ENCODE peak calls at places on chromosomes 6 and 20, in four cellular contexts. W is fibroblast of pulmonary artery, L is suprapubic skin, T is tibial artery. R is an unnamed sample.

GRCh38 chr6:2715737-2716136 is 35.0 kb downstream of the MYLK4 start:
- DNase-seq in W (no peak), L (no peak), T (no peak), R (no peak)

GRCh38 chr6:41200901-41201783 is at the start of gene TREML2:
- DNase-seq in W (no peak), T (no peak), L (no peak), R (no peak)

GRCh38 chr6:80607814-80608391 is 501.4 kb downstream of the BCKDHB start:
- DNase-seq in W (peak; percentile 93), T (no peak), L (no peak), R (no peak)

GRCh38 chr6:2918936-2919335 is 15.8 kb upstream of the SERPINB9 start:
- DNase-seq in W (no peak), L (no peak), T (no peak), R (no peak)

GRCh38 chr20:41044409-41045062 is 15.9 kb downstream of the TOP1 start:
- DNase-seq in W (no peak), L (no peak), T (no peak), R (no peak)

GRCh38 chr6:18415671-18416340 is 28.7 kb downstream of the RNF144B start:
- DNase-seq in L (no peak), W (no peak), T (no peak), R (no peak)

GRCh38 chr6:114100421-114100820 is 129.5 kb upstream of the HDAC2 start:
- DNase-seq in W (peak; percentile 21), T (no peak), L (no peak), R (no peak)

GRCh38 chr20:57683876-57684275 is 25.9 kb downstream of the PMEPA1 start:
- DNase-seq in T (no peak), W (no peak), L (no peak), R (no peak)

GRCh38 chr6:167746377-167747151 is 80.1 kb upstream of the AFDN start:
- DNase-seq in W (no peak), T (no peak), L (no peak), R (no peak)

GRCh38 chr20:9926476-9926875 is 87.6 kb upstream of the PAK5 start:
- DNase-seq in L (no peak), W (no peak), T (no peak), R (no peak)

GRCh38 chr6:75143186-75143585 is 62.7 kb downstream of the COL12A1 start:
- DNase-seq in T (no peak), W (peak; percentile 38), L (no peak), R (no peak)

GRCh38 chr6:63745784-63746183 is 110.2 kb downstream of the PHF3 start:
- DNase-seq in T (no peak), L (no peak), W (no peak), R (no peak)

GRCh38 chr20:50438986-50439407 is 71.2 kb upstream of the PTPN1 start:
- DNase-seq in W (no peak), L (no peak), T (peak; percentile 56), R (no peak)

GRCh38 chr6:169921853-169922779 is 170.7 kb downstream of the ERMARD start:
- DNase-seq in W (no peak), L (peak; percentile 41), T (no peak), R (no peak)

GRCh38 chr20:1033751-1034419 is 31.8 kb upstream of the RSPO4 start:
- DNase-seq in T (no peak), L (no peak), W (no peak), R (no peak)

GRCh38 chr6:84268781-84269180 is 41.3 kb upstream of the CEP162 start:
- DNase-seq in T (no peak), W (no peak), L (no peak), R (no peak)

GRCh38 chr6:79941489-79942151 is 5.7 kb downstream of the ELOVL4 start:
- DNase-seq in L (no peak), T (no peak), W (no peak), R (no peak)

GRCh38 chr6:132867055-132867454 is 52.7 kb downstream of the RPS12 start:
- DNase-seq in L (no peak), W (peak; percentile 4), T (no peak), R (no peak)

GRCh38 chr6:118768904-118769325 is 117.5 kb upstream of the CEP85L start:
- DNase-seq in W (peak; percentile 24), T (no peak), L (no peak), R (no peak)

GRCh38 chr6:10875026-10875425 is 6.8 kb downstream of the GCM2 start:
- DNase-seq in L (no peak), W (no peak), T (no peak), R (no peak)

GRCh38 chr20:37875776-37876175 is 27.2 kb upstream of the VSTM2L start:
- DNase-seq in T (no peak), W (no peak), L (no peak), R (no peak)

GRCh38 chr6:42300701-42301100 is 83.0 kb upstream of the MRPS10 start:
- DNase-seq in T (no peak), L (no peak), W (no peak), R (no peak)

GRCh38 chr6:3504938-3505735 is 48.3 kb upstream of the SLC22A23 start:
- DNase-seq in L (no peak), T (no peak), W (no peak), R (no peak)

GRCh38 chr6:52089758-52090348 is 2.4 kb upstream of the PKHD1 start:
- DNase-seq in L (no peak), T (no peak), W (no peak), R (no peak)

GRCh38 chr6:52087498-52087999 is at the start of gene PKHD1:
- DNase-seq in L (no peak), W (no peak), T (no peak), R (no peak)
- H3K4me3 ChIP-seq in L (no peak within 1 kb of the TSS), W (no peak within 1 kb of the TSS), T (no peak within 1 kb of the TSS), R (no peak within 1 kb of the TSS)

DNA sequence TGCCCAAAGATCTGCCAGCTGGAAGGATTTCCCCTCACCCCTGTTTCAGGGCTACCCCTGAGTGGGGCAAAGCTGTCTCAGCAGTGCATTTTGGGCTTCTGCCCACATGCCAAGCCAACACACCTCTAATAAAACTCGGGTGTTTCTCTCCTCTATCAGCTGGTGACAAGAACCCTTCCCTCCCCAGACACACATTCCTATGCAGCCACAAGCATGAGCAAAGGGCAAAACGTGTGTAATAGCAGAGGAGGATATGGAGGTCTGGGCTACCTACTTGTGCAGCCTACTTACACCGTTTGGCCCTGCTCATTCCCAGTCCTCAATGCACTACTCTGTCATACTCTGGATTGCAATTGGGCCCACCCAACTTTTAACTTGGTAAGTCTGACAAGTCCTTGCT is 101.3 kb downstream of the IYD start:
- DNase-seq in L (no peak), W (no peak), T (no peak), R (no peak)
- H3K4me3 ChIP-seq in L (no peak overlapping the region), W (no peak overlapping the region), T (no peak overlapping the region), R (no peak overlapping the region)

GRCh38 chr20:47357296-47358051 is 975 bp upstream of the ZMYND8 start:
- DNase-seq in T (peak; percentile 87), W (peak; percentile 94), L (peak; percentile 95), R (peak; percentile 49)
- H3K4me3 ChIP-seq in T (no peak overlapping the region), W (peak overlapping the region; percentile 11), L (peak overlapping the region; percentile 11), R (peak overlapping the region; percentile 27)

DNA sequence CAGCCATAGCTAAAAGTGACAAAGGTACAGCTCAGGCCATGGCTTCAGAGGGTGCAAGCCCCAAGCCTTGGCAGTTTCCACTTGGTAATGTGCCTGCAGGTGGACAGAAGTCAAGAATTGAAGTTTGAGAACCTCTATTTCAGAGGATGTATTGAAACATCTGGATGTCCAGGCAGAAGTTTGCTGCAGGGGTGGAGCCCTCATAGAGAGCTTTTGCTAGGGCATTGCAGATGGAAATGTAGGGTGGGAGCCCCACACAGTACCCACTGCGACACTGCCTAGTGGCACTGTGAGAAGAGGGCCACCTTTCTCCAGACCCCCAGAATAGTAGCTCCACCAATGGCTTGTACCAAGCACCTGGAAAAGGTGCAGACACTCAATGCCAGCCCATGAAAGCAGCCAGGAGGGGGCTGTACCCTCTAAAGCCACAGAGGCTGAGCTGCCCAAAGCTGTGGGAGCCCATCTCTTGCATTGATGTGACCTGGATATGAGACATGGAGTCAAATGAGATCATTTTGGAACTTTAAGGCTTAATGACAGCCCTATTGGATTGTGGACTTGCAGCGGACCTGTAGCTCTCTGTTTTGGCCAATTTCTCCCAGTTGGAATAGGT is 1299.4 kb upstream of the MAP3K7 start:
- DNase-seq in W (no peak), L (no peak), T (no peak), R (no peak)
- H3K4me3 ChIP-seq in W (no peak overlapping the region), L (no peak overlapping the region), T (no peak overlapping the region), R (no peak overlapping the region)

DNA sequence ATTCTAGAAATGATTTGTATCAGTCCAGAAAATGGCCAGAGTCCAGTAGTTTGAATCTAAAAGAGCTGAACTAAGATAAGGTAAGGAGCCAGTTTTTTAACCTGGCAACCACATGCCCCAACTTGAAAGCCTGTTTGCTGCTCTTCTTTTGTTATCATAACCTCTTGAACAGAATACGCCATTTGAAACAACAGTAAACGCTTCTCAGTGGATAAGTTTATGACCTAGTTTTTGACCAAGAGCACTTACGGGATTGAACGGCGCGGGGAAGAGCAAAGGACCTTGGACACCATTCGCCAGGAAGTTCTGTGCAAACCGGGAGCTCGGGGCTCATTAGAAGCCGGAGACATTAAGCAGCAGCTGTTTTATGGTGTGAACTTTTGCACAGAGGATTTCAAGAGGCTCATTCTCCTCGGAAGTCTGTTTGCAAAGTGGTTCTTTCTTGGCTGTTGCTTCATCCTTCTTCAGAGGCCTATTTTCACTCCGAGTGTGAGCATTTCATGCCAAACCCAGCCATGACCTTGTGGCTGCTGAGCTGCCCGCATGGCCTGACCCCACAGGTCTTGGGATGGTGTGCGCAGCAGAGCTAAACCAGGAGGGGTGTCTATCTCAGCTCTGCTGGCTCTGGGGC is 215.1 kb downstream of the SOX4 start:
- DNase-seq in T (no peak), L (no peak), W (peak; percentile 34), R (no peak)
- H3K4me3 ChIP-seq in T (no peak overlapping the region), L (no peak overlapping the region), W (no peak overlapping the region), R (no peak overlapping the region)

DNA sequence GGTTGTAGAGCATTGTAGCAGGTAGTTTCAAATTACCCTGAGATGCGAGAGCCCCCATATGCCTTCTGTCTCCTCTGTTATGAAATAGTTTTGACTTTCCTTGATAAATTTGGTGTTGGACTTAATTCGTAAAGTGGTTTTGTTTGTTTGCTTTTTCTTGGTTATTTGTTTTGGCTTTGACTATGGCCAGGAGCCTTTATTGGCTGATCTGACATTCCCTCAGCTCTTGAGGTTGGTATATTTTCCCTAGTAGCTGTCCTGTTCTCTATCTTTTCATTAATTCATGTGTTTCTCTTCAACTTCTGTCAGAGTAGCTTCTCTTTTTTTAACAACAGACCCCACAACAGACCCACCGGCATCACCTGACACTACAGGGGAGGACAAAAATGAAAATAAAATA is 457.4 kb upstream of the MANEA start:
- DNase-seq in W (no peak), T (no peak), L (no peak), R (no peak)
- H3K4me3 ChIP-seq in W (no peak overlapping the region), T (no peak overlapping the region), L (no peak overlapping the region), R (no peak overlapping the region)

GRCh38 chr20:19978511-19979210 is 38.5 kb upstream of the NAA20 start:
- DNase-seq in W (no peak), T (no peak), L (no peak), R (no peak)
- H3K4me3 ChIP-seq in W (peak overlapping the region; percentile 89), T (no peak overlapping the region), L (peak overlapping the region; percentile 65), R (no peak overlapping the region)

GRCh38 chr6:33431880-33432541 is 12.1 kb downstream of the SYNGAP1 start:
- DNase-seq in L (no peak), T (peak; percentile 44), W (no peak), R (no peak)
- H3K4me3 ChIP-seq in L (no peak overlapping the region), T (no peak overlapping the region), W (no peak overlapping the region), R (peak overlapping the region; percentile 39)

GRCh38 chr20:32018269-32019155 is 8.3 kb downstream of the CCM2L start:
- DNase-seq in W (no peak), T (peak; percentile 51), L (peak; percentile 86), R (no peak)
- H3K4me3 ChIP-seq in W (peak overlapping the region; percentile 38), T (peak overlapping the region; percentile 36), L (peak overlapping the region; percentile 59), R (peak overlapping the region; percentile 56)

GRCh38 chr6:27667016-27667415 is 194.1 kb upstream of the ZNF184 start:
- DNase-seq in T (no peak), L (no peak), W (no peak), R (no peak)
- H3K4me3 ChIP-seq in T (no peak overlapping the region), L (no peak overlapping the region), W (peak overlapping the region; percentile 6), R (no peak overlapping the region)